ENCODE peak calls at places on chromosomes 16 and 17, in nine cellular contexts. W, E, U, A, M, V, D, P and C are unnamed samples. For H3K27me3, the result is how much of the 10 kb centered on the place peaks cover.

GRCh38 chr17:61749823-61750404 is 113.4 kb downstream of the BRIP1 start:
- DNase-seq in V (no peak), W (no peak), E (no peak), A (no peak), D (no peak), U (no peak), M (no peak), P (no peak), C (no peak)

GRCh38 chr17:70041575-70041974 is 33.5 kb upstream of the KCNJ16 start:
- DNase-seq in E (no peak), D (no peak), A (no peak), W (no peak), V (no peak), U (no peak), P (no peak), M (no peak), C (no peak)

GRCh38 chr16:84055801-84056634 is 13.4 kb upstream of the SLC38A8 start:
- DNase-seq in A (peak), M (no peak), E (no peak), W (no peak), D (no peak), V (no peak), P (no peak), U (no peak), C (peak)

GRCh38 chr17:22301353-22301745 is 609.0 kb downstream of the KCNJ18 start:
- DNase-seq in V (no peak), E (no peak), U (no peak), P (no peak), D (no peak), W (no peak), M (no peak), A (no peak), C (no peak)

GRCh38 chr16:12625068-12625467 is 178.6 kb downstream of the CPPED1 start:
- DNase-seq in V (no peak), U (no peak), A (peak), D (no peak), W (no peak), E (no peak), M (peak), P (no peak), C (no peak)

GRCh38 chr17:27778193-27778592 is 22.1 kb downstream of the NOS2 start:
- DNase-seq in W (no peak), E (no peak), P (no peak), U (no peak), D (no peak), V (no peak), A (no peak), M (no peak), C (no peak)

GRCh38 chr16:22813223-22813945 is 578 bp upstream of the HS3ST2 start:
- DNase-seq in M (peak), V (peak), P (peak), U (no peak), E (peak), D (no peak), W (peak), A (peak), C (peak)

GRCh38 chr17:68771867-68772515 is 170.8 kb upstream of the FAM20A start:
- DNase-seq in P (no peak), W (no peak), E (no peak), V (no peak), A (peak), M (peak), U (peak), D (no peak), C (no peak)

GRCh38 chr17:8237175-8237574 is 10.7 kb downstream of the CTC1 start:
- DNase-seq in W (no peak), A (no peak), D (no peak), E (no peak), V (no peak), U (no peak), P (no peak), M (no peak), C (no peak)

GRCh38 chr17:56908061-56908542 is 5.7 kb downstream of the TRIM25 start:
- DNase-seq in D (no peak), E (peak), M (no peak), U (no peak), V (peak), P (peak), W (no peak), A (no peak), C (peak)

GRCh38 chr17:28996554-28997096 is 9.2 kb downstream of the SEZ6 start:
- DNase-seq in U (no peak), E (no peak), W (no peak), P (no peak), A (no peak), M (no peak), V (no peak), D (no peak), C (no peak)

GRCh38 chr17:28518132-28518531 is 12.0 kb downstream of the FOXN1 start:
- DNase-seq in E (no peak), W (peak), M (no peak), A (no peak), D (no peak), P (no peak), V (no peak), U (no peak), C (no peak)

GRCh38 chr17:956905-957304 is 22.7 kb downstream of the NXN start:
- DNase-seq in A (no peak), D (no peak), P (no peak), M (no peak), V (no peak), W (no peak), E (no peak), U (no peak), C (no peak)

GRCh38 chr16:31271621-31272190 is 11.9 kb downstream of the ITGAM start:
- DNase-seq in E (no peak), A (no peak), U (no peak), P (no peak), V (peak), W (no peak), M (no peak), D (no peak), C (no peak)

GRCh38 chr17:20922128-20922670 is 120.6 kb downstream of the USP22 start:
- DNase-seq in E (peak), U (no peak), V (no peak), M (no peak), P (peak), D (no peak), A (no peak), W (no peak), C (no peak)

GRCh38 chr17:63483655-63484575 is 7.1 kb downstream of the ACE start:
- DNase-seq in E (no peak), D (no peak), P (no peak), U (no peak), M (no peak), V (peak), W (peak), A (no peak), C (no peak)

GRCh38 chr17:63482509-63482908 is 5.6 kb downstream of the ACE start:
- DNase-seq in A (no peak), D (no peak), M (no peak), V (peak), E (no peak), P (no peak), W (peak), U (no peak), C (no peak)

GRCh38 chr17:63481488-63481870 is 4.6 kb downstream of the ACE start:
- DNase-seq in A (no peak), P (no peak), D (no peak), W (peak), U (no peak), E (no peak), M (no peak), V (no peak), C (no peak)

GRCh38 chr17:63480826-63481487 is 4.1 kb downstream of the ACE start:
- DNase-seq in D (no peak), E (no peak), U (no peak), M (no peak), P (no peak), A (no peak), V (no peak), W (peak), C (peak)

GRCh38 chr17:63483038-63483437 is 6.2 kb downstream of the ACE start:
- DNase-seq in U (no peak), V (peak), P (no peak), W (peak), A (no peak), D (no peak), M (no peak), E (no peak), C (no peak)
- H3K27me3 ChIP-seq in U (under half), V (under half), P (under half), W (under half), A (under half), D (under half), M (under half), E (under half), C (under half)

GRCh38 chr17:79706931-79707382 is 23.8 kb upstream of the ENPP7 start:
- DNase-seq in V (no peak), M (no peak), A (no peak), P (no peak), D (no peak), E (no peak), U (no peak), W (peak), C (no peak)
- H3K27ac ChIP-seq in V (no peak), M (no peak), A (no peak), P (no peak), D (no peak), E (no peak), U (no peak), W (no peak), C (no peak)

GRCh38 chr17:78127240-78127887 is 1.2 kb downstream of the TMC6 start:
- DNase-seq in E (peak), A (peak), D (no peak), U (no peak), P (peak), M (no peak), W (peak), V (peak), C (no peak)

GRCh38 chr17:78129385-78130079 is 977 bp upstream of the TMC6 start:
- DNase-seq in M (no peak), V (no peak), P (no peak), D (no peak), A (no peak), E (no peak), W (peak), U (no peak), C (no peak)

GRCh38 chr17:78130080-78130438 is 512 bp upstream of the TMC8 start:
- DNase-seq in U (no peak), W (no peak), D (no peak), M (no peak), V (no peak), A (no peak), E (no peak), P (no peak), C (no peak)

GRCh38 chr17:78127888-78128615 is 503 bp downstream of the TMC6 start:
- DNase-seq in W (peak), A (no peak), U (no peak), M (peak), E (no peak), V (no peak), D (no peak), P (no peak), C (no peak)

DNA sequence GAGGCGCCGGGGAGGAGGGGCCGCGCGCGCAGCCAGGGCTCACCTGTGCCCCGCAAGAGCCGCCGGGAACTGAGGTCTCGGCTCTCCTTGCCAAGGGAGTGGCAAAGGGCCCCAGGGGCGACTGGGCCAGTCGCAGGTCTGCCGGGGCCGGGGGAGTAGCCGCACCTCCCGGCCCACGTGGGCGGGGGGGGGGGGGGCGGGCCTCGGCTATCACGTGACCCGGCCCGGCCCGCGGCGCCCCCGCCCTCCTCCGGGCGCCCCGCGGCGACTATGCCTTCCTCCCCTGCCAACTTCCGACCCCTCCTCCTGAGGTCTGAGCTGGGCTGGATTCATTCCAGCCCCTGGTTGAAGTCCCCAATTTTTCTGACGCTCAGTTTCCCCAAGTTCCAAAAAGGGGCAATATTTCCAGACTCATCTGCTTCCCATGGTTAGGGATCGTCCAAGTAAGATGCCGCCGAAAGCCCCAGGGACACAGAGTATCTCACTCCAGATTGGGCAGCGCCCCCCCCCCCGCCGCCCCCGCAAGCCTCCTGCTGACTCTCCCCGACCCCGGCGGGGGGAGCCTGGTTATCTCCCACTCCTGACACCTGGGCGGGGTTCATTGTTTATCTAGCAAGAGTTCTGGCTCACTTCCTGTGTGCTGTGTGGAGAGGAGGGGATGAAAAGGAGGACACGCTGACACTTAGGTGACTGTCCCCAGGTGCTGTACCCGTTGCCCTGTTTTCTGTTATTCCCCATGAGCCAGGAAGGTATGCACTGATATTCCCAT is at the start of gene TMC6:
- DNase-seq in D (no peak), V (peak), E (no peak), U (no peak), M (peak), A (peak), P (peak), W (no peak), C (peak)
- H3K27me3 ChIP-seq in D (under half), V (under half), E (under half), U (under half), M (under half), A (under half), P (under half), W (under half), C (under half)

GRCh38 chr16:4329354-4329775 is 13.5 kb downstream of the GLIS2 start:
- DNase-seq in M (no peak), D (no peak), P (no peak), W (no peak), V (no peak), U (no peak), E (no peak), A (no peak), C (no peak)
- H3K27ac ChIP-seq in M (no peak), D (no peak), P (peak), W (no peak), V (peak), U (peak), E (peak), A (no peak), C (peak)

GRCh38 chr16:89202422-89203215 is 2.3 kb upstream of the SLC22A31 start:
- DNase-seq in W (peak), V (no peak), D (no peak), P (no peak), U (no peak), A (no peak), M (peak), E (no peak), C (no peak)
- H3K27me3 ChIP-seq in W (under half), V (under half), D (under half), P (half or more), U (under half), A (under half), M (under half), E (half or more), C (under half)

DNA sequence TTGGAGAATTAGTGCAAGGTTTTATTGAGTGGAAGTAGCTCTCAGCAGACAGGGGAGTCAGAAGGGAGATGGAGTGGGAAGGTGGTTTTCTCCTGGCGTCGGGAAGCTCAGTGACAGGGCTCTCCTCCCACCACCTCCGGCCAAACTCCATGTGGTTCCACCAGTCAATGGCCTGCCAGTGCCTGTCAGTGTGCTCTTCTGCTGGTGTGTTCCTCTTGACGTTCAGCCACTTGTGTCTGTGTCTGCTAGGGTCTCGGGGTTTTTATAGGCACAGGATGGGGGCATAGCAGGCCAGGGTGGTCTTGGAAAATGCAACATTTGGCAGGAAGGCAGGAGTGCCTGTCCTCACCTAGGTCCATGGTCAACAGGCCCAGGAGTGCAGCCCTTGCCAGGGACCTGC is 506.7 kb upstream of the KIF2B start:
- DNase-seq in P (no peak), E (no peak), M (no peak), A (no peak), W (no peak), U (no peak), V (peak), D (no peak), C (no peak)
- H3K27ac ChIP-seq in P (no peak), E (no peak), M (no peak), A (no peak), W (no peak), U (no peak), V (no peak), D (no peak), C (no peak)

DNA sequence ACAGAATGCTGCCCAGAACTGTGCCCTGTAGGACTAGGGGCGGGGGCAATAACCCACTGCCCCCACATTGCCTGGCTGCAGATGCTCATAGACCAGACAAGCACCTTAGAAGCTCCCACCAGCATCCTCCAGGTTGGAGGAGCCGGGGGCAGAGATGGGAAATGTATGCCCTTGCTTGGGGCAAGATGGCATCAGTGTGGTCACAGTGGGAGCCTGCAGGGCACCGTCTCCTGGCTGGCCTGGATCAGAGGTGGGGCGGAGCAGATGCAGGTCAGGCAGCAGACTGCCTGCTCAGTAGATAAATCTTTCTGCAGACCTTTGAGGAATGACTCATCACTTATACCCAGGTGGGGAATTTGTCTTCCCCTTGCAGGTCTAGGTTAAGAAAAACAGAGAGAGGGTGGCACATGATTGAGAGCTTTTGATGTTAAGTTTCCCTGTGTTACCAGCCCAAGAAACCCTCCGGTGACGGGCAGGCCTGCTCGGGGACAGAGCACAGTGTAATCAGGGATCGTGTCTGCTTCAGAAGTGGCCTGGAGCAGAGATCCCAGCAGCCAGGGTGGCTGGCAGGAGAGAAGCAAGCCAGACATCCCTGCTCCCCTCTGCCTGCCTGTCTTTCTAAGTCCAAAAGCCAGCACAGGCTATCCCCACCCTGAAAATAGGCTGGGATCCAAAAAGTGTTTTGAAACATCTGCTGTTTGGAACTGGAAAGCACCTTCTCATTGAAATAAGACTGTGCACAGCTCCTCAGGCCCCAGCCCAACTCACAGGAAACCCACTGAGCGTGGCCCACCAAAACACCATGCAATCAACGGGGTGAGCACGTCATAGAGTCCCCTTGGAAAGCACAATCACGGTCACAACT is 50.7 kb upstream of the RPL38 start:
- DNase-seq in U (no peak), M (no peak), P (peak), D (no peak), W (no peak), E (no peak), A (peak), V (no peak), C (no peak)
- H3K27me3 ChIP-seq in U (under half), M (under half), P (under half), D (under half), W (under half), E (half or more), A (under half), V (under half), C (under half)

DNA sequence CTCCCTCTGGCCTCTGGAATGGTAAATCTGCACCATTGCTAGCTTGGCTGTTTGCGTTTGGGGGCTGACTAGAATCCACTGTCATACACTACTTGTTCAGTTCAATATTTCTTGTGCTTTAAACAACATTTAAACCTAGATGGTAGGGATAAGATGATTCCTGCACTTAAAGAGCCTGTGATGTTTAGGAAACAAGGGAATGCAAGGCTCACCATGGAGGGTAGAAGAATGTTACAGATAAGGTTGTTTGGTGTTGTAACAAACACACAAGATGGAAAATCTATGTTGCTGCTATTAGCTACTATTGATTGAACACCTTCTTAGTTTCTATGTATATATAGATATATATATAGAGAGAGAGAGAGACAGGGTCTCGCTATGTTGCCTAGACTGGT is 31.4 kb downstream of the YPEL2 start:
- DNase-seq in V (no peak), D (no peak), M (no peak), U (no peak), A (no peak), E (no peak), P (no peak), W (no peak), C (no peak)
- H3K27ac ChIP-seq in V (peak), D (peak), M (no peak), U (no peak), A (no peak), E (peak), P (peak), W (no peak), C (peak)